ENCODE peak calls at places on chromosomes 12 and 14, in five cellular contexts. U, C, T, J and D are unnamed samples.

GRCh38 chr12:2095878-2096277 is 43.1 kb downstream of the CACNA1C start:
- DNase-seq in U (no peak), C (no peak), T (no peak), J (no peak), D (no peak)

GRCh38 chr14:81289516-81289915 is 68.8 kb upstream of the GTF2A1 start:
- DNase-seq in U (no peak), C (no peak), T (no peak), J (no peak), D (no peak)

GRCh38 chr12:31859232-31859977 is 99.8 kb upstream of the RESF1 start:
- DNase-seq in U (no peak), C (no peak), T (no peak), J (no peak), D (no peak)

GRCh38 chr12:88934163-88934747 is 354.0 kb upstream of the KITLG start:
- DNase-seq in U (no peak), C (peak; percentile 98), T (no peak), J (no peak), D (no peak)

GRCh38 chr14:23028800-23029199 is 5.9 kb downstream of the PSMB5 start:
- DNase-seq in U (no peak), C (no peak), T (peak; percentile 21), J (no peak), D (no peak)

GRCh38 chr12:62698701-62699101 is 232.1 kb downstream of the MON2 start:
- DNase-seq in U (no peak), C (no peak), T (no peak), J (no peak), D (no peak)

GRCh38 chr14:24880689-24881088 is 169.3 kb downstream of the STXBP6 start:
- DNase-seq in U (no peak), C (no peak), T (no peak), J (no peak), D (no peak)

GRCh38 chr12:17976202-17976601 is 113.8 kb downstream of the RERGL start:
- DNase-seq in U (peak; percentile 41), C (no peak), T (no peak), J (no peak), D (no peak)

GRCh38 chr12:58750484-58750883 is 169.8 kb downstream of the LRIG3 start:
- DNase-seq in U (no peak), C (no peak), T (no peak), J (peak; percentile 86), D (peak; percentile 89)

GRCh38 chr12:6603095-6603567 is 4.0 kb downstream of the CHD4 start:
- DNase-seq in U (no peak), C (no peak), T (no peak), J (no peak), D (no peak)